ENCODE peak calls at places on chromosome 4, in five cellular contexts. Y is NCI-H460; V is brain microvascular endothelial cell; F is germinal center; P is activated CD8-positive, alpha-beta memory T cell treated with anti-CD3 and anti-CD28 coated beads, Interleukin-2, amount 50 U/mL, for 4 hours. E is an unnamed sample.

GRCh38 chr4:47729086-47729763 is 108.6 kb downstream of the CORIN start:
- DNase-seq in Y (no peak), V (no peak), F (no peak), P (no peak), E (no peak)

GRCh38 chr4:5416637-5417036 is 291.7 kb downstream of the EVC2 start:
- DNase-seq in Y (no peak), V (no peak), F (peak; percentile 8), P (no peak), E (no peak)

GRCh38 chr4:69800599-69800998 is 40.2 kb upstream of the SULT1B1 start:
- DNase-seq in Y (no peak), V (peak; percentile 44), F (no peak), P (no peak), E (no peak)

GRCh38 chr4:16926214-16926613 is 27.8 kb upstream of the LDB2 start:
- DNase-seq in Y (no peak), V (no peak), F (no peak), P (no peak), E (no peak)

GRCh38 chr4:153115322-153116100 is 88.7 kb upstream of the TRIM2 start:
- DNase-seq in Y (no peak), V (peak; percentile 66), F (peak; percentile 69), P (peak; percentile 66), E (peak; percentile 15)

GRCh38 chr4:128709268-128709667 is 100.2 kb upstream of the JADE1 start:
- DNase-seq in Y (no peak), V (no peak), F (no peak), P (no peak), E (no peak)

GRCh38 chr4:8698341-8699062 is 105.9 kb downstream of the CPZ start:
- DNase-seq in Y (no peak), V (no peak), F (no peak), P (no peak), E (no peak)

GRCh38 chr4:168978001-168978700 is 31.9 kb downstream of the CBR4 start:
- DNase-seq in Y (no peak), V (peak; percentile 65), F (no peak), P (no peak), E (no peak)

GRCh38 chr4:38943355-38943754 is 75.7 kb downstream of the FAM114A1 start:
- DNase-seq in Y (no peak), V (no peak), F (no peak), P (no peak), E (no peak)

GRCh38 chr4:55754754-55755350 is 64.7 kb upstream of the EXOC1L start:
- DNase-seq in Y (no peak), V (no peak), F (no peak), P (no peak), E (no peak)

GRCh38 chr4:98584265-98584664 is 74.1 kb downstream of the TSPAN5 start:
- DNase-seq in Y (no peak), V (no peak), F (no peak), P (no peak), E (no peak)

GRCh38 chr4:83535520-83535944 is 376 bp upstream of the GPAT3 start:
- DNase-seq in Y (no peak), V (peak; percentile 50), F (no peak), P (peak; percentile 27), E (peak; percentile 68)

GRCh38 chr4:105613326-105613725 is 60.9 kb downstream of the ARHGEF38 start:
- DNase-seq in Y (no peak), V (no peak), F (no peak), P (no peak), E (no peak)

GRCh38 chr4:72076562-72076961 is 44.8 kb downstream of the NPFFR2 start:
- DNase-seq in Y (no peak), V (peak; percentile 14), F (no peak), P (no peak), E (no peak)

GRCh38 chr4:33566649-33567048 is 2677.7 kb downstream of the ARAP2 start:
- DNase-seq in Y (no peak), V (no peak), F (no peak), P (no peak), E (no peak)

GRCh38 chr4:109005523-109005922 is 242.7 kb upstream of the ETNPPL start:
- DNase-seq in Y (no peak), V (peak; percentile 68), F (no peak), P (no peak), E (no peak)

GRCh38 chr4:2166253-2166652 is 75.7 kb downstream of the HAUS3 start:
- DNase-seq in Y (no peak), V (no peak), F (no peak), P (no peak), E (no peak)

GRCh38 chr4:172887959-172888358 is 280.7 kb upstream of the GALNT7 start:
- DNase-seq in Y (no peak), V (no peak), F (no peak), P (no peak), E (no peak)

GRCh38 chr4:100164808-100165760 is 25.2 kb downstream of the DDIT4L start:
- DNase-seq in Y (no peak), V (no peak), F (no peak), P (no peak), E (no peak)

GRCh38 chr4:172707622-172708021 is 461.0 kb upstream of the GALNT7 start:
- DNase-seq in Y (no peak), V (no peak), F (no peak), P (no peak), E (no peak)

GRCh38 chr4:4784379-4784778 is 75.1 kb upstream of the MSX1 start:
- DNase-seq in Y (no peak), V (no peak), F (no peak), P (no peak), E (no peak)

GRCh38 chr4:122960298-122960985 is 38.0 kb upstream of the NUDT6 start:
- DNase-seq in Y (no peak), V (no peak), F (no peak), P (no peak), E (no peak)

GRCh38 chr4:86935833-86936721 is 1.3 kb downstream of the AFF1 start:
- DNase-seq in Y (no peak), V (peak; percentile 31), F (peak; percentile 30), P (peak; percentile 79), E (no peak)

GRCh38 chr4:65416875-65417274 is 253.4 kb downstream of the EPHA5 start:
- DNase-seq in Y (peak; percentile 43), V (no peak), F (no peak), P (no peak), E (no peak)

GRCh38 chr4:102789317-102789717 is 28.5 kb upstream of the MANBA start:
- DNase-seq in Y (no peak), V (peak; percentile 40), F (no peak), P (no peak), E (no peak)

GRCh38 chr4:140186651-140187315 is 32.8 kb upstream of the MAML3 start:
- DNase-seq in Y (no peak), V (peak; percentile 58), F (no peak), P (no peak), E (no peak)

GRCh38 chr4:37644962-37645361 is 41.2 kb downstream of the RELL1 start:
- DNase-seq in Y (no peak), V (peak; percentile 65), F (no peak), P (no peak), E (no peak)

GRCh38 chr4:16083217-16084191 is at the start of gene PROM1:
- DNase-seq in Y (no peak), V (no peak), F (no peak), P (no peak), E (no peak)

GRCh38 chr4:101597204-101597603 is 193.3 kb upstream of the BANK1 start:
- DNase-seq in Y (no peak), V (no peak), F (peak; percentile 5), P (peak; percentile 24), E (no peak)

GRCh38 chr4:85965529-85965928 is 394.3 kb downstream of the MAPK10 start:
- DNase-seq in Y (no peak), V (no peak), F (no peak), P (no peak), E (no peak)

GRCh38 chr4:142824368-142824767 is 21.7 kb downstream of the INPP4B start:
- DNase-seq in Y (no peak), V (peak; percentile 32), F (no peak), P (no peak), E (no peak)

GRCh38 chr4:124183926-124184325 is 528.6 kb downstream of the ANKRD50 start:
- DNase-seq in Y (no peak), V (no peak), F (no peak), P (no peak), E (no peak)

GRCh38 chr4:83498187-83498586 is 13.3 kb upstream of the ABRAXAS1 start:
- DNase-seq in Y (no peak), V (no peak), F (no peak), P (no peak), E (no peak)